ENCODE peak calls at places on chromosomes 7 and 10, in eight cellular contexts. One of them, this sample, is unnamed.

GRCh38 chr10:100982916-100983830 is 4.1 kb downstream of the MRPL43 start:
- DNase-seq in Caki2: no peak
- DNase-seq in CD4-positive, alpha-beta T cell: no peak
- DNase-seq in Daoy: no peak
- DNase-seq in glutamatergic neuron: no peak
- DNase-seq in germinal center: no peak
- DNase-seq in EH: no peak
- DNase-seq in WERI-Rb-1: no peak
- DNase-seq in this sample: no peak

GRCh38 chr10:116168329-116168728 is 104.7 kb downstream of the GFRA1 start:
- DNase-seq in germinal center: no peak
- DNase-seq in EH: no peak
- DNase-seq in Caki2: no peak
- DNase-seq in glutamatergic neuron: no peak
- DNase-seq in Daoy: no peak
- DNase-seq in CD4-positive, alpha-beta T cell: no peak
- DNase-seq in WERI-Rb-1: no peak
- DNase-seq in this sample: no peak

GRCh38 chr10:37803269-37803668 is 54.1 kb downstream of the ZNF248 start:
- DNase-seq in Caki2: no peak
- DNase-seq in glutamatergic neuron: no peak
- DNase-seq in germinal center: no peak
- DNase-seq in Daoy: no peak
- DNase-seq in CD4-positive, alpha-beta T cell: no peak
- DNase-seq in EH: no peak
- DNase-seq in WERI-Rb-1: no peak
- DNase-seq in this sample: no peak

GRCh38 chr10:31618541-31619291 is 299.7 kb downstream of the ZEB1 start:
- DNase-seq in germinal center: no peak
- DNase-seq in WERI-Rb-1: no peak
- DNase-seq in Daoy: peak
- DNase-seq in glutamatergic neuron: no peak
- DNase-seq in EH: no peak
- DNase-seq in Caki2: no peak
- DNase-seq in CD4-positive, alpha-beta T cell: no peak
- DNase-seq in this sample: peak

GRCh38 chr7:117755136-117755535 is 118.1 kb downstream of the CTTNBP2 start:
- DNase-seq in germinal center: no peak
- DNase-seq in CD4-positive, alpha-beta T cell: no peak
- DNase-seq in WERI-Rb-1: no peak
- DNase-seq in Caki2: no peak
- DNase-seq in Daoy: no peak
- DNase-seq in EH: no peak
- DNase-seq in glutamatergic neuron: no peak
- DNase-seq in this sample: no peak

GRCh38 chr10:125091891-125092290 is 68.5 kb downstream of the CTBP2 start:
- DNase-seq in glutamatergic neuron: no peak
- DNase-seq in WERI-Rb-1: no peak
- DNase-seq in EH: peak
- DNase-seq in Caki2: no peak
- DNase-seq in CD4-positive, alpha-beta T cell: no peak
- DNase-seq in Daoy: no peak
- DNase-seq in germinal center: no peak
- DNase-seq in this sample: no peak

GRCh38 chr10:116211682-116212081 is 61.3 kb downstream of the GFRA1 start:
- DNase-seq in germinal center: no peak
- DNase-seq in EH: peak
- DNase-seq in CD4-positive, alpha-beta T cell: no peak
- DNase-seq in Caki2: no peak
- DNase-seq in WERI-Rb-1: no peak
- DNase-seq in glutamatergic neuron: no peak
- DNase-seq in Daoy: peak
- DNase-seq in this sample: no peak

GRCh38 chr7:5773661-5774086 is 7.8 kb downstream of the RNF216 start:
- DNase-seq in CD4-positive, alpha-beta T cell: peak
- DNase-seq in Caki2: peak
- DNase-seq in EH: peak
- DNase-seq in Daoy: peak
- DNase-seq in WERI-Rb-1: no peak
- DNase-seq in glutamatergic neuron: no peak
- DNase-seq in germinal center: no peak
- DNase-seq in this sample: peak

GRCh38 chr7:105219771-105220160 is 169.0 kb downstream of the SRPK2 start:
- DNase-seq in glutamatergic neuron: no peak
- DNase-seq in Caki2: no peak
- DNase-seq in Daoy: peak
- DNase-seq in CD4-positive, alpha-beta T cell: no peak
- DNase-seq in WERI-Rb-1: no peak
- DNase-seq in germinal center: no peak
- DNase-seq in EH: peak
- DNase-seq in this sample: no peak

GRCh38 chr10:59181668-59182067 is 5.2 kb downstream of the PHYHIPL start:
- DNase-seq in CD4-positive, alpha-beta T cell: no peak
- DNase-seq in EH: peak
- DNase-seq in germinal center: no peak
- DNase-seq in glutamatergic neuron: no peak
- DNase-seq in Daoy: peak
- DNase-seq in Caki2: peak
- DNase-seq in WERI-Rb-1: peak
- DNase-seq in this sample: peak

GRCh38 chr10:124251317-124251716 is 157.9 kb upstream of the CHST15 start:
- DNase-seq in WERI-Rb-1: no peak
- DNase-seq in Daoy: no peak
- DNase-seq in glutamatergic neuron: no peak
- DNase-seq in EH: no peak
- DNase-seq in germinal center: no peak
- DNase-seq in CD4-positive, alpha-beta T cell: no peak
- DNase-seq in Caki2: no peak
- DNase-seq in this sample: no peak

GRCh38 chr7:4006687-4007086 is 675.4 kb upstream of the FOXK1 start:
- DNase-seq in germinal center: no peak
- DNase-seq in Daoy: peak
- DNase-seq in glutamatergic neuron: no peak
- DNase-seq in CD4-positive, alpha-beta T cell: no peak
- DNase-seq in WERI-Rb-1: no peak
- DNase-seq in Caki2: no peak
- DNase-seq in EH: no peak
- DNase-seq in this sample: no peak

GRCh38 chr7:130363156-130363847 is 17.0 kb upstream of the CPA1 start:
- DNase-seq in germinal center: no peak
- DNase-seq in glutamatergic neuron: no peak
- DNase-seq in Daoy: peak
- DNase-seq in CD4-positive, alpha-beta T cell: no peak
- DNase-seq in EH: peak
- DNase-seq in Caki2: peak
- DNase-seq in WERI-Rb-1: no peak
- DNase-seq in this sample: no peak

GRCh38 chr10:125123363-125124113 is 36.8 kb downstream of the CTBP2 start:
- DNase-seq in WERI-Rb-1: no peak
- DNase-seq in CD4-positive, alpha-beta T cell: no peak
- DNase-seq in Daoy: peak
- DNase-seq in glutamatergic neuron: no peak
- DNase-seq in germinal center: no peak
- DNase-seq in Caki2: peak
- DNase-seq in EH: peak
- DNase-seq in this sample: peak

GRCh38 chr7:139887895-139888518 is 58.9 kb downstream of the TBXAS1 start:
- DNase-seq in Caki2: no peak
- DNase-seq in Daoy: no peak
- DNase-seq in CD4-positive, alpha-beta T cell: no peak
- DNase-seq in germinal center: no peak
- DNase-seq in glutamatergic neuron: no peak
- DNase-seq in WERI-Rb-1: no peak
- DNase-seq in EH: no peak
- DNase-seq in this sample: no peak

GRCh38 chr10:79437111-79437814 is 8.2 kb downstream of the ZCCHC24 start:
- DNase-seq in EH: peak
- DNase-seq in Caki2: no peak
- DNase-seq in glutamatergic neuron: no peak
- DNase-seq in Daoy: peak
- DNase-seq in germinal center: no peak
- DNase-seq in CD4-positive, alpha-beta T cell: no peak
- DNase-seq in WERI-Rb-1: no peak
- DNase-seq in this sample: no peak

GRCh38 chr10:5534880-5535856 is 10.4 kb downstream of the CALML3 start:
- DNase-seq in germinal center: no peak
- DNase-seq in glutamatergic neuron: no peak
- DNase-seq in Caki2: no peak
- DNase-seq in WERI-Rb-1: no peak
- DNase-seq in EH: peak
- DNase-seq in CD4-positive, alpha-beta T cell: no peak
- DNase-seq in Daoy: no peak
- DNase-seq in this sample: no peak

GRCh38 chr7:113796557-113796956 is 122.3 kb downstream of the PPP1R3A start:
- DNase-seq in EH: peak
- DNase-seq in Caki2: no peak
- DNase-seq in germinal center: no peak
- DNase-seq in CD4-positive, alpha-beta T cell: no peak
- DNase-seq in glutamatergic neuron: no peak
- DNase-seq in WERI-Rb-1: no peak
- DNase-seq in Daoy: peak
- DNase-seq in this sample: no peak

GRCh38 chr7:90178592-90179279 is 24.5 kb downstream of the STEAP1 start:
- DNase-seq in glutamatergic neuron: no peak
- DNase-seq in EH: peak
- DNase-seq in Daoy: peak
- DNase-seq in WERI-Rb-1: no peak
- DNase-seq in CD4-positive, alpha-beta T cell: no peak
- DNase-seq in Caki2: peak
- DNase-seq in germinal center: no peak
- DNase-seq in this sample: no peak

GRCh38 chr7:135210818-135211178 is 528 bp downstream of the WDR91 start:
- DNase-seq in CD4-positive, alpha-beta T cell: no peak
- DNase-seq in glutamatergic neuron: no peak
- DNase-seq in Daoy: no peak
- DNase-seq in EH: peak
- DNase-seq in WERI-Rb-1: no peak
- DNase-seq in Caki2: peak
- DNase-seq in germinal center: no peak
- DNase-seq in this sample: no peak

GRCh38 chr10:131580076-131580652 is 268.6 kb upstream of the TCERG1L start:
- DNase-seq in WERI-Rb-1: no peak
- DNase-seq in Caki2: no peak
- DNase-seq in Daoy: no peak
- DNase-seq in EH: no peak
- DNase-seq in CD4-positive, alpha-beta T cell: no peak
- DNase-seq in glutamatergic neuron: no peak
- DNase-seq in germinal center: no peak
- DNase-seq in this sample: no peak

GRCh38 chr10:16845248-16845647 is 28.0 kb upstream of the RSU1 start:
- DNase-seq in WERI-Rb-1: no peak
- DNase-seq in germinal center: no peak
- DNase-seq in glutamatergic neuron: no peak
- DNase-seq in EH: peak
- DNase-seq in Caki2: no peak
- DNase-seq in Daoy: no peak
- DNase-seq in CD4-positive, alpha-beta T cell: no peak
- DNase-seq in this sample: no peak

GRCh38 chr7:915291-916218 is 38.9 kb downstream of the ADAP1 start:
- DNase-seq in glutamatergic neuron: no peak
- DNase-seq in Daoy: no peak
- DNase-seq in EH: no peak
- DNase-seq in WERI-Rb-1: no peak
- DNase-seq in germinal center: no peak
- DNase-seq in CD4-positive, alpha-beta T cell: no peak
- DNase-seq in Caki2: no peak
- DNase-seq in this sample: peak

GRCh38 chr7:137342751-137343482 is 616 bp downstream of the PTN start:
- DNase-seq in Daoy: peak
- DNase-seq in EH: no peak
- DNase-seq in germinal center: no peak
- DNase-seq in Caki2: no peak
- DNase-seq in WERI-Rb-1: no peak
- DNase-seq in CD4-positive, alpha-beta T cell: no peak
- DNase-seq in glutamatergic neuron: no peak
- DNase-seq in this sample: no peak

GRCh38 chr7:7793921-7794320 is 75.5 kb upstream of the RPA3 start:
- DNase-seq in Caki2: no peak
- DNase-seq in glutamatergic neuron: no peak
- DNase-seq in Daoy: no peak
- DNase-seq in WERI-Rb-1: no peak
- DNase-seq in EH: peak
- DNase-seq in germinal center: no peak
- DNase-seq in CD4-positive, alpha-beta T cell: no peak
- DNase-seq in this sample: no peak

GRCh38 chr7:96734343-96734742 is 24.7 kb upstream of the SEM1 start:
- DNase-seq in EH: no peak
- DNase-seq in glutamatergic neuron: no peak
- DNase-seq in CD4-positive, alpha-beta T cell: no peak
- DNase-seq in WERI-Rb-1: peak
- DNase-seq in Caki2: no peak
- DNase-seq in germinal center: no peak
- DNase-seq in Daoy: no peak
- DNase-seq in this sample: no peak

GRCh38 chr7:46189255-46189790 is 268.3 kb upstream of the IGFBP3 start:
- DNase-seq in glutamatergic neuron: no peak
- DNase-seq in germinal center: no peak
- DNase-seq in Daoy: no peak
- DNase-seq in EH: no peak
- DNase-seq in WERI-Rb-1: no peak
- DNase-seq in Caki2: no peak
- DNase-seq in CD4-positive, alpha-beta T cell: no peak
- DNase-seq in this sample: no peak

GRCh38 chr7:144821069-144821468 is 14.8 kb downstream of the TPK1 start:
- DNase-seq in EH: no peak
- DNase-seq in Daoy: no peak
- DNase-seq in WERI-Rb-1: no peak
- DNase-seq in glutamatergic neuron: no peak
- DNase-seq in Caki2: peak
- DNase-seq in CD4-positive, alpha-beta T cell: no peak
- DNase-seq in germinal center: no peak
- DNase-seq in this sample: no peak

GRCh38 chr7:135645296-135645904 is 16.9 kb upstream of the STMP1 start:
- DNase-seq in Daoy: peak
- DNase-seq in EH: peak
- DNase-seq in glutamatergic neuron: no peak
- DNase-seq in CD4-positive, alpha-beta T cell: no peak
- DNase-seq in germinal center: peak
- DNase-seq in Caki2: peak
- DNase-seq in WERI-Rb-1: no peak
- DNase-seq in this sample: peak